ENCODE peak calls at places on chromosomes 13 and 19, in seven cellular contexts. U, D, P, L, S, F and R are unnamed samples.

GRCh38 chr19:14472202-14472961 is 2.8 kb downstream of the PTGER1 start:
- DNase-seq in S (no peak), U (peak; percentile 90), L (peak; percentile 98), P (peak; percentile 97), D (peak; percentile 96), F (no peak), R (peak; percentile 96)

GRCh38 chr19:31127132-31127967 is 221.9 kb downstream of the TSHZ3 start:
- DNase-seq in U (no peak), F (no peak), L (no peak), D (no peak), S (no peak), P (no peak), R (no peak)

GRCh38 chr13:113665582-113666323 is 1.3 kb upstream of the GRK1 start:
- DNase-seq in U (no peak), D (no peak), S (no peak), L (no peak), P (no peak), F (no peak), R (no peak)

GRCh38 chr19:50720921-50721291 is 1.3 kb upstream of the SHANK1 start:
- DNase-seq in U (no peak), S (no peak), L (peak; percentile 61), P (no peak), F (no peak), D (no peak), R (no peak)

GRCh38 chr19:38105574-38105973 is 118.4 kb downstream of the DPF1 start:
- DNase-seq in S (no peak), F (no peak), P (no peak), D (no peak), U (no peak), L (no peak), R (no peak)

GRCh38 chr19:18283338-18283737 is 1.9 kb upstream of the JUND start:
- DNase-seq in U (no peak), L (no peak), S (no peak), D (no peak), P (no peak), F (no peak), R (no peak)

GRCh38 chr19:50749490-50749889 is 20.8 kb upstream of the GPR32 start:
- DNase-seq in F (no peak), L (no peak), S (no peak), P (no peak), U (no peak), D (no peak), R (no peak)

GRCh38 chr19:24099829-24100228 is 12.8 kb downstream of the ZNF254 start:
- DNase-seq in L (no peak), P (no peak), D (no peak), F (no peak), U (no peak), S (no peak), R (no peak)

GRCh38 chr13:34208326-34208725 is 390.4 kb downstream of the RFC3 start:
- DNase-seq in U (no peak), F (no peak), S (no peak), D (no peak), P (no peak), L (no peak), R (no peak)

GRCh38 chr13:21998279-21998678 is 327.4 kb downstream of the FGF9 start:
- DNase-seq in P (no peak), U (no peak), F (no peak), S (peak; percentile 16), L (no peak), D (no peak), R (no peak)

GRCh38 chr13:22001336-22001735 is 330.5 kb downstream of the FGF9 start:
- DNase-seq in S (no peak), P (no peak), F (no peak), U (no peak), D (no peak), L (no peak), R (no peak)

GRCh38 chr13:21997726-21998125 is 326.9 kb downstream of the FGF9 start:
- DNase-seq in P (no peak), D (no peak), L (no peak), S (no peak), U (no peak), F (no peak), R (no peak)

GRCh38 chr13:22000191-22000590 is 329.3 kb downstream of the FGF9 start:
- DNase-seq in U (no peak), S (no peak), D (no peak), L (no peak), P (no peak), F (no peak), R (no peak)

GRCh38 chr13:21999666-22000065 is 328.8 kb downstream of the FGF9 start:
- DNase-seq in U (no peak), P (no peak), F (no peak), L (no peak), S (no peak), D (no peak), R (no peak)
- TF ChIP-seq TAF1 in U (no peak), P (no peak), F (no peak), L (no peak), S (no peak), D (no peak), R (no peak)

DNA sequence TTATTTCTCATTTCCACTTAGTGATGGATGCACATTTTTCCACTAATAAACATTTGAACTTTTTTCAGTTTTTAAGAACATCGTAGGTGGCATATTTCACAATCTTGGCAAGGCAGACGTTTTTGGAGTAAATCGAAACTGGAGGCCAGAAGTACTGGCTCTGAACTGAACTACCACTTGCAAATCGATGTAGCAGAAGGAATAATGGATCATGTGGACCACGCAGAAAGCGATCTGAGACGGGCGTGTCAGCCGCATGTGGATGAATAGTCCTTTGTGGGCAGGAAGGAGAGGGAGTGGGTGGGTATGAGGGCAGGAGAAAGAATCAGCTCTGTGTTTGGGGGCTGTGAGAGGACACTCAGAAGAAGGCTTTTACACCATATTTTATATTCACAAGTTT is 90.4 kb downstream of the COL4A2 start:
- DNase-seq in U (no peak), S (no peak), F (no peak), L (no peak), D (no peak), P (no peak), R (no peak)
- TF ChIP-seq TAF1 in U (no peak), S (no peak), F (no peak), L (no peak), D (no peak), P (no peak), R (no peak)

GRCh38 chr19:27675771-27676170 is 1537.2 kb downstream of the UQCRFS1 start:
- DNase-seq in F (no peak), S (no peak), D (no peak), U (no peak), P (no peak), L (no peak), R (no peak)

GRCh38 chr19:27676334-27676733 is 1536.6 kb downstream of the UQCRFS1 start:
- DNase-seq in S (no peak), U (no peak), D (no peak), F (no peak), L (no peak), P (no peak), R (no peak)

GRCh38 chr19:27673986-27674385 is 1539.0 kb downstream of the UQCRFS1 start:
- DNase-seq in S (no peak), L (no peak), U (no peak), F (no peak), D (no peak), P (no peak), R (no peak)

GRCh38 chr19:27676877-27677276 is 1536.1 kb downstream of the UQCRFS1 start:
- DNase-seq in L (no peak), P (no peak), S (no peak), U (no peak), D (no peak), F (no peak), R (no peak)

GRCh38 chr19:27674701-27675100 is 1538.2 kb downstream of the UQCRFS1 start:
- DNase-seq in U (no peak), S (no peak), F (no peak), L (no peak), D (no peak), P (no peak), R (no peak)
- TF ChIP-seq TAF1 in U (no peak), S (no peak), F (no peak), L (no peak), D (no peak), P (no peak), R (no peak)

GRCh38 chr13:108560092-108560491 is 69.3 kb upstream of the MYO16 start:
- DNase-seq in U (no peak), L (no peak), P (no peak), S (no peak), F (no peak), D (no peak), R (no peak)
- TF ChIP-seq TAF1 in U (no peak), L (no peak), P (no peak), S (no peak), F (no peak), D (no peak), R (no peak)

DNA sequence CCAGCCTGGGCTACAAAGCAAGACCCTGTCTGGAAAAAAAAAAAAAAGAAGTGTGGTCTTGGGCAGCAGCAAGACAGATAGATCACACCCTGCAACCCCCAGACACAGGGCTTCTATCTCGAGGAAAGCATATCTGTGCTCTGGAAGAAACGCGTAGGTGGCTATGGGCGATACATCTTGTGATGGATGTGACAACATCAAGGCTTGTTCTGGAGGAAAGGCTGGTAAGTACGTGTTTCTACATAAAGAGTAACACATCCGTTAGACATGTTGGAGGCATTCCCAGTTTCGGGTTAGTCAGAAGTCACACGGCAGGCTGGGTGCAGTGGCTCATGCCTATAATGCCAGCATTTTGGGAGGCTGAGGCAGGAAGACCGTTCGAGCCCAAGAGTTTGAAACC is 6.6 kb upstream of the DHDH start:
- DNase-seq in S (no peak), P (no peak), U (peak; percentile 53), L (no peak), D (no peak), F (no peak), R (no peak)
- TF ChIP-seq TAF1 in S (no peak), P (no peak), U (no peak), L (no peak), D (no peak), F (no peak), R (no peak)

GRCh38 chr19:283395-283794 is 7.8 kb downstream of the PLPP2 start:
- DNase-seq in F (no peak), S (no peak), U (no peak), D (no peak), P (no peak), L (no peak), R (peak; percentile 33)
- TF ChIP-seq TAF1 in F (no peak), S (no peak), U (no peak), D (no peak), P (no peak), L (no peak), R (no peak)

GRCh38 chr19:3576696-3577443 is 4.1 kb downstream of the HMG20B start:
- DNase-seq in L (peak; percentile 93), P (no peak), D (no peak), F (no peak), U (peak; percentile 91), S (no peak), R (peak; percentile 78)
- TF ChIP-seq TAF1 in L (peak; percentile 51), P (no peak), D (no peak), F (no peak), U (no peak), S (no peak), R (no peak)

DNA sequence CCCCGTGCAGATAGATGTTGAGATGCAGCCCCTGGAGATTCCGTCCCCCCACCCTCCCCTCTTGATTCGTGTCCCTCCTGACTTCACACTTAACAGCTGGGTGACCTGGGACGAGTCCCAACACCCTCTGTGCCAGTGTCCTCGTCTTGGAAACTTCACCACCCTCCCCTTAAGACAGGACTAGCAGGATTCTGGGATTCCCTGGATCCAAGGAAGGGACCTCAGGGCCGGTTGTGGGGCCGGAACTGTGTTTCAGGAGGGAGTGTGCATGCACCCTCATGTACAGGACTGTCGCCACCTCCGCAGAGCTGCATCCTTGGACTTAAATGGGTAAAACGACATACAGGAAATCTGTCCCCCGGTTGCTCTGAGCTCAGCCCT is 952 bp downstream of the MYO9B start:
- DNase-seq in P (no peak), F (no peak), U (no peak), L (no peak), D (no peak), S (no peak), R (no peak)
- TF ChIP-seq TAF1 in P (no peak), F (no peak), U (no peak), L (no peak), D (no peak), S (no peak), R (no peak)